ENCODE peak calls at places on chromosome 15, in seven cellular contexts. I, D, O, W, H, R and K are unnamed samples.

GRCh38 chr15:77440378-77440999 is 19.8 kb downstream of the HMG20A start:
- DNase-seq in H (peak), R (no peak), O (no peak), W (peak), I (no peak), D (peak), K (peak)

GRCh38 chr15:67085237-67085817 is 19.9 kb downstream of the SMAD3 start:
- DNase-seq in D (no peak), I (no peak), O (no peak), W (no peak), H (no peak), R (no peak), K (no peak)

GRCh38 chr15:41914406-41914805 is 20.6 kb upstream of the SPTBN5 start:
- DNase-seq in H (no peak), W (no peak), O (no peak), D (no peak), R (peak), I (no peak), K (no peak)

GRCh38 chr15:43901485-43901884 is 74.7 kb downstream of the WDR76 start:
- DNase-seq in O (no peak), W (no peak), R (no peak), D (no peak), H (no peak), I (no peak), K (no peak)

GRCh38 chr15:60788514-60789091 is 309.7 kb upstream of the ICE2 start:
- DNase-seq in H (no peak), I (no peak), R (no peak), O (no peak), D (no peak), W (no peak), K (no peak)

GRCh38 chr15:31278056-31278445 is 48.6 kb upstream of the KLF13 start:
- DNase-seq in D (no peak), R (no peak), O (peak), W (no peak), H (no peak), I (no peak), K (no peak)

GRCh38 chr15:57118013-57118799 is 199.8 kb downstream of the TCF12 start:
- DNase-seq in O (no peak), H (peak), W (peak), D (peak), I (no peak), R (no peak), K (peak)

GRCh38 chr15:25437751-25438600 is 848 bp downstream of the UBE3A start:
- DNase-seq in O (peak), I (peak), R (peak), H (peak), W (peak), D (peak), K (peak)

GRCh38 chr15:82900511-82900910 is 52.0 kb downstream of the HOMER2 start:
- DNase-seq in I (no peak), W (peak), O (no peak), H (no peak), D (no peak), R (no peak), K (no peak)

GRCh38 chr15:34682673-34683072 is 72.1 kb downstream of the GJD2 start:
- DNase-seq in D (peak), R (no peak), H (peak), W (peak), O (no peak), I (no peak), K (peak)

GRCh38 chr15:44300567-44300966 is 12.0 kb downstream of the GOLM2 start:
- DNase-seq in H (no peak), D (no peak), O (no peak), I (no peak), W (no peak), R (no peak), K (no peak)

GRCh38 chr15:71048913-71049675 is 66.2 kb upstream of the THSD4 start:
- DNase-seq in I (no peak), R (no peak), D (peak), O (no peak), H (peak), W (peak), K (peak)

GRCh38 chr15:63463030-63463429 is 41.4 kb upstream of the USP3 start:
- DNase-seq in I (no peak), D (no peak), O (no peak), H (no peak), W (no peak), R (no peak), K (no peak)

GRCh38 chr15:39300451-39301153 is 280.3 kb upstream of the THBS1 start:
- DNase-seq in O (no peak), D (peak), I (no peak), H (peak), W (peak), R (no peak), K (peak)

GRCh38 chr15:56261854-56262509 is 18.3 kb upstream of the RFX7 start:
- DNase-seq in H (no peak), O (no peak), I (no peak), R (no peak), D (no peak), W (peak), K (no peak)

GRCh38 chr15:70936326-70936725 is 43.7 kb downstream of the LRRC49 start:
- DNase-seq in D (peak), R (no peak), H (peak), W (peak), I (no peak), O (no peak), K (no peak)

GRCh38 chr15:82051664-82052063 is 5.8 kb upstream of the MEX3B start:
- DNase-seq in R (no peak), H (peak), D (peak), I (no peak), W (no peak), O (no peak), K (peak)

GRCh38 chr15:85430406-85431204 is 50.2 kb downstream of the AKAP13 start:
- DNase-seq in D (no peak), I (no peak), W (no peak), R (no peak), H (no peak), O (no peak), K (no peak)

GRCh38 chr15:69826818-69827174 is 270.9 kb downstream of the TLE3 start:
- DNase-seq in W (no peak), I (no peak), H (peak), D (no peak), O (no peak), R (no peak), K (no peak)

GRCh38 chr15:91904942-91905341 is 51.4 kb downstream of the SLCO3A1 start:
- DNase-seq in H (no peak), R (no peak), D (no peak), O (no peak), I (no peak), W (no peak), K (no peak)

GRCh38 chr15:95302809-95303208 is 1027.7 kb upstream of the NR2F2 start:
- DNase-seq in R (no peak), O (no peak), W (no peak), I (no peak), D (no peak), H (no peak), K (no peak)

GRCh38 chr15:69225355-69226027 is 65.1 kb downstream of the GLCE start:
- DNase-seq in I (no peak), O (no peak), R (no peak), D (peak), H (peak), W (peak), K (peak)

GRCh38 chr15:58705105-58705504 is 44.4 kb downstream of the ADAM10 start:
- DNase-seq in H (no peak), R (no peak), D (no peak), W (no peak), I (no peak), O (no peak), K (no peak)

GRCh38 chr15:78093242-78094020 is 1.1 kb downstream of the SH2D7 start:
- DNase-seq in W (no peak), D (peak), H (peak), R (no peak), O (no peak), I (no peak), K (peak)

GRCh38 chr15:57559875-57560274 is 31.8 kb upstream of the MYZAP start:
- DNase-seq in W (peak), O (peak), H (no peak), I (peak), D (peak), R (peak), K (peak)

GRCh38 chr15:70505971-70506887 is 257.1 kb downstream of the UACA start:
- DNase-seq in W (no peak), H (no peak), I (no peak), O (no peak), R (peak), D (no peak), K (peak)

GRCh38 chr15:96585634-96586386 is 255.3 kb downstream of the NR2F2 start:
- DNase-seq in H (peak), W (peak), R (no peak), D (peak), O (no peak), I (no peak), K (peak)

GRCh38 chr15:101255615-101256350 is 3.9 kb upstream of the CHSY1 start:
- DNase-seq in R (no peak), O (no peak), H (peak), I (no peak), D (peak), W (no peak), K (peak)

GRCh38 chr15:55289573-55290360 is at the start of gene RAB27A:
- DNase-seq in O (peak), R (peak), I (peak), D (peak), H (peak), W (peak), K (peak)

GRCh38 chr15:29840054-29840453 is 17.8 kb upstream of the TJP1 start:
- DNase-seq in H (no peak), O (no peak), W (no peak), D (no peak), I (no peak), R (no peak), K (no peak)

GRCh38 chr15:63502137-63502801 is 2.1 kb upstream of the USP3 start:
- DNase-seq in O (no peak), D (peak), R (peak), W (peak), H (peak), I (no peak), K (no peak)

GRCh38 chr15:68666120-68666811 is 87.5 kb downstream of the CORO2B start:
- DNase-seq in W (no peak), O (no peak), H (no peak), D (no peak), I (peak), R (no peak), K (no peak)

GRCh38 chr15:68272797-68273271 is 4.7 kb upstream of the FEM1B start:
- DNase-seq in D (peak), H (peak), I (no peak), R (no peak), O (no peak), W (peak), K (peak)

GRCh38 chr15:89321521-89322410 is 12.9 kb downstream of the POLG start:
- DNase-seq in D (no peak), I (no peak), O (no peak), W (no peak), R (no peak), H (no peak), K (no peak)
- TF ChIP-seq CTCF in D (no peak), I (no peak), O (no peak), W (peak), R (no peak), H (no peak), K (no peak)

DNA sequence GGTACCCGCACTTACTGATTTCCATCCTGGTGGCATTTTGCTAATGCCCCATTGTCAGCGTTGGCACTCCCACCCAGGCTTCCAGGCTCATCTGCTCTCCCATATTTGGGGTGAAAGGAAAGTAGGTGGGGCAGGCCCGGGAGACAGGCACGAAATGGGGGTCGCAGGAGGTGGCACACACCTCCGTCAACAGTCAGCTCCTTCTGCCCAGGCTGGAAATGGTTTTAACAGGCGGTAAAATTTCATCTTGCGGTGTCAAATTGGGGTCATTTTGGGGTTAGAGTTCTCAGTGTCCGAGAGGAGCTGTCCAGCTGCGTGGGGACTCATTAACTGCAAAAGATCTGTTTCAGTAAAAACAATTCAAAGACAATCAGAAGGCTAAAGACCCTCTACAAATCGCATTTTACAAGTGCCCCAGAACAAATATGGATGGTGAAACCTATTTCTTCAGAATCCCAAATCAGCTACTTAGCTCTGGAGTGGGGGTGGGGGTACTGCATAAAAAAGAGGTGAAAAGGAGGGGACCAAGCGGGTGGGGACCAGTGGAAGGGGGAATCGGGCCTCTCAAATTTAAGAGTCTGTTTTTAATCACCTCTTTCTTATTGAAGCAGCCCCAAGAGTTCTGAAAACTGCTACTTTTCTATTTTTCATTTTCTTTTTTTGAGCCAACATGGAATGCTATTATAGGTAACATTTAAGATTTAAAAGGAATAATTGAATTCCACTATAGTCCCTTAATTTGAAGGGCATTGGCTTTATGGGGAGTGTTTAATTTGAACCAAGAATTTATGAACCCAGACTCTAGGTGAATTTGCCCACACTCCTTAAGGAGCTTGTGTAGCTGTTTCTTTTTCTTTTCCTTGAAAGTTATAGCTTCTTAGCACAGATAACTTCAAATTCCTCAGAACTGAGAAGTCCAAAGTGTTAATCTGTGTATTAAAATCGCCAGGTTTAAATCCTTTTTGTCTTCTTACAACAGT is 4.4 kb upstream of the MEIS2 start:
- DNase-seq in W (no peak), I (no peak), R (no peak), O (no peak), D (no peak), H (no peak), K (peak)
- H3K4me3 ChIP-seq in W (no peak), I (peak), R (no peak), O (no peak), D (peak), H (no peak), K (peak)

GRCh38 chr15:52783929-52784798 is 6.0 kb downstream of the ONECUT1 start:
- DNase-seq in H (no peak), D (no peak), I (no peak), O (no peak), W (no peak), R (peak), K (no peak)
- TF ChIP-seq CTCF in H (peak), D (no peak), I (no peak), O (peak), W (peak), R (peak), K (no peak)

DNA sequence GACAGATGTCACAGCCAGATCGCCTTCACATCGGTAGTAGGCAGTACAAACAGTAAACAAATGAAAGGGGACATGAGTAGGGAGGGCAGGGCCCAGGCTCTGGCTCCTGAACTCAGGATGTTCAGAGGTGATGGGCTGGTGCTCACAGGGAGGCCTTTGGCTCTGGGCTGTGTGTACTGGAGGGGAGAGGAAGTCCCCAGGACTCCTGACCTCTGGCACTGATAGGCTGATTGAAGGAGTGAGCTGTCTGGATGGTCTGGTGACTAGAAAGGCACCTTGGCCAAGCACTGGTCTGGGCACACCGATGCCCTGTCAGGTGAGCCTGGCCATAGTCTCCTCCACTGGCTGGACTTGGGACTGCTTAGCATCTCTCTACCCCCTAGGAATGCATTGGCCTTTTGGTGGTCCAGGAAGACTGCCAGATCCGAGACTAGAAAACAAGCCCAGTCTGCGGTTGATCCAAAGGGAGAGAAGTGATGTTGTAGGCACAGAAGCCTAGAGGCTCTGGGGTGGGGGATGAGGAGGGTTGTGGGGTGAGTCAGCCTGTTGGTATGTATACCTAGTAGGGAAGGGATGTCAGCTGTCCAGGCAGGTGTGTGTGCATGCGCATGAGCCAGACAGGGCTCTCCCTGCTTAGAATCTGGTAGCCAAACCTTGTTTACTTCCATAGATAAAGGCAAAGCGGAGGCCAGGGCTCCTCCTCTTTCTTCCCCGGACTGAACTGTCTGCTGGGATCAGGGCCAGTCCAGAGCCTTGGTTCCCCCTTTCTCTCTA is 1.9 kb downstream of the SPINT1 start:
- DNase-seq in O (no peak), H (no peak), I (no peak), R (peak), D (no peak), W (peak), K (no peak)
- H3K4me3 ChIP-seq in O (no peak), H (no peak), I (no peak), R (peak), D (no peak), W (peak), K (no peak)

GRCh38 chr15:99006904-99007495 is 592 bp downstream of the PGPEP1L start:
- DNase-seq in I (no peak), W (no peak), H (no peak), R (no peak), O (no peak), D (no peak), K (no peak)

GRCh38 chr15:99006146-99006545 is 1.4 kb downstream of the PGPEP1L start:
- DNase-seq in W (no peak), O (no peak), H (no peak), I (no peak), D (no peak), R (no peak), K (no peak)

GRCh38 chr15:99014803-99015676 is 7.4 kb upstream of the PGPEP1L start:
- DNase-seq in H (peak), R (peak), D (peak), I (no peak), O (no peak), W (peak), K (peak)

GRCh38 chr15:99009741-99010370 is 2.3 kb upstream of the PGPEP1L start:
- DNase-seq in R (no peak), I (no peak), W (no peak), D (peak), O (no peak), H (peak), K (no peak)

DNA sequence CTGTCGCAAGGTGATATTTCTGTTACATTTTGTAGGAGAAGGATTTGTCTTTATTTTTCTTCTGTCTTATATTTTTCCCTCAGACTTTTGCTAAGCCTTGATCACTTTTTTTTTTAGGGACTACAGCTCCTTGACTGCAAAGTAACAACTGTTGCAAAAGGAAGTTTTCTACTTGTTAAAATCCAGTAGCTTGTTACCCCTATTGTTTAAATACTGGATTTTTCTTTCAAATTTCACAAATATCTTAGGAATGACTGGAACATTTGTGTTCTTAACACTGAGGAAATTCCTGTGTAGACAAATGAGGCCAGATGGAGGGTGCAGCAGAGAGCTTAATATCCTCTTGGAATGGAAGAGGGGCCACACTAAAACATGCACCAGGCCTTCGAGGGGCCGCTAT is 3.2 kb upstream of the PGPEP1L start:
- DNase-seq in O (no peak), W (no peak), D (peak), R (no peak), I (no peak), H (peak), K (no peak)
- TF ChIP-seq CTCF in O (no peak), W (no peak), D (no peak), R (no peak), I (no peak), H (no peak), K (no peak)